ENCODE peak calls at places on chromosome 17, in six cellular contexts. E is COR-L47; J is HTR-8/SVneo; M is central memory CD4-positive, alpha-beta T cell; A is kidney tubule cell; F is HEK293T. G is an unnamed sample.

GRCh38 chr17:7476951-7477350 is 2.5 kb downstream of the ZBTB4 start:
- DNase-seq in J (no peak), A (no peak), F (no peak), E (no peak), M (no peak), G (no peak)

GRCh38 chr17:81804559-81805399 is 829 bp downstream of the GCGR start:
- DNase-seq in J (no peak), A (no peak), E (no peak), M (no peak), F (no peak), G (no peak)

GRCh38 chr17:8275421-8276290 is 12.8 kb upstream of the RANGRF start:
- DNase-seq in M (no peak), J (no peak), E (no peak), F (no peak), A (no peak), G (no peak)

GRCh38 chr17:2090804-2091534 is 36.1 kb downstream of the HIC1 start:
- DNase-seq in A (peak; percentile 85), J (peak; percentile 94), M (no peak), F (peak; percentile 58), E (no peak), G (no peak)

GRCh38 chr17:50199651-50200446 is 1.6 kb downstream of the COL1A1 start:
- DNase-seq in A (peak; percentile 94), J (peak; percentile 92), F (peak; percentile 94), E (peak; percentile 66), M (peak; percentile 83), G (peak; percentile 90)

GRCh38 chr17:42403150-42403549 is 14.9 kb upstream of the STAT3 start:
- DNase-seq in F (no peak), M (no peak), E (no peak), J (no peak), A (no peak), G (no peak)

GRCh38 chr17:15392326-15392739 is 50.9 kb upstream of the TEKT3 start:
- DNase-seq in F (no peak), E (no peak), A (peak; percentile 73), J (peak; percentile 56), M (no peak), G (no peak)

GRCh38 chr17:16872836-16873653 is 98.9 kb downstream of the TNFRSF13B start:
- DNase-seq in E (peak; percentile 8), M (no peak), J (peak; percentile 67), F (peak; percentile 77), A (peak; percentile 41), G (no peak)

GRCh38 chr17:34024303-34025178 is 230.5 kb upstream of the CCL2 start:
- DNase-seq in E (no peak), F (no peak), M (no peak), A (no peak), J (no peak), G (no peak)

GRCh38 chr17:19354123-19354522 is 8.4 kb downstream of the B9D1 start:
- DNase-seq in J (peak; percentile 97), F (no peak), M (no peak), E (no peak), A (peak; percentile 77), G (no peak)

GRCh38 chr17:34201767-34202166 is 53.3 kb upstream of the CCL2 start:
- DNase-seq in E (no peak), F (no peak), M (no peak), A (no peak), J (no peak), G (no peak)

GRCh38 chr17:81656835-81657234 is 493 bp upstream of the PDE6G start:
- DNase-seq in A (no peak), M (no peak), F (no peak), E (no peak), J (no peak), G (no peak)

GRCh38 chr17:42548070-42548837 is 4.5 kb upstream of the HSD17B1 start:
- DNase-seq in A (peak; percentile 84), F (no peak), J (peak; percentile 54), M (peak; percentile 69), E (peak; percentile 77), G (no peak)

GRCh38 chr17:78925662-78926555 is 722 bp upstream of the TIMP2 start:
- DNase-seq in J (peak; percentile 75), F (peak; percentile 41), A (no peak), E (no peak), M (no peak), G (peak; percentile 41)

GRCh38 chr17:73786286-73786743 is 142.1 kb upstream of the SDK2 start:
- DNase-seq in A (peak; percentile 58), F (no peak), M (no peak), E (no peak), J (no peak), G (peak; percentile 38)

GRCh38 chr17:39212841-39213480 is 12.8 kb downstream of the STAC2 start:
- DNase-seq in E (no peak), A (no peak), J (no peak), M (no peak), F (no peak), G (no peak)

GRCh38 chr17:16987830-16988601 is 16.1 kb upstream of the TNFRSF13B start:
- DNase-seq in J (peak; percentile 76), E (no peak), A (peak; percentile 88), F (no peak), M (peak; percentile 43), G (no peak)

GRCh38 chr17:20114466-20114865 is 105.3 kb downstream of the SPECC1 start:
- DNase-seq in A (no peak), J (no peak), F (no peak), M (no peak), E (no peak), G (no peak)

GRCh38 chr17:56908061-56908542 is 5.7 kb downstream of the TRIM25 start:
- DNase-seq in M (peak; percentile 17), A (peak; percentile 72), F (no peak), E (no peak), J (no peak), G (no peak)

GRCh38 chr17:73592531-73592961 is 51.7 kb downstream of the SDK2 start:
- DNase-seq in E (no peak), J (no peak), A (no peak), M (no peak), F (no peak), G (no peak)

GRCh38 chr17:68455756-68456528 is 1.4 kb downstream of the WIPI1 start:
- DNase-seq in M (no peak), E (peak; percentile 83), A (peak; percentile 86), F (no peak), J (peak; percentile 41), G (peak; percentile 68)

GRCh38 chr17:45150911-45151809 is 2.9 kb downstream of the HEXIM1 start:
- DNase-seq in F (no peak), E (no peak), J (no peak), A (no peak), M (no peak), G (no peak)

GRCh38 chr17:5225668-5226457 is 8.8 kb downstream of the SCIMP start:
- DNase-seq in F (no peak), M (no peak), A (no peak), J (no peak), E (no peak), G (no peak)

GRCh38 chr17:72498671-72499210 is 377.9 kb downstream of the SOX9 start:
- DNase-seq in A (no peak), J (no peak), E (peak; percentile 33), M (no peak), F (no peak), G (no peak)

GRCh38 chr17:74532115-74532514 is 840 bp upstream of the CD300LB start:
- DNase-seq in A (no peak), F (no peak), J (no peak), E (no peak), M (no peak), G (no peak)

GRCh38 chr17:34299918-34300600 is 14.5 kb downstream of the CCL11 start:
- DNase-seq in E (no peak), F (no peak), J (no peak), M (no peak), A (peak; percentile 63), G (no peak)

GRCh38 chr17:8001976-8002645 is at the start of gene GUCY2D:
- DNase-seq in J (no peak), E (no peak), M (no peak), F (no peak), A (no peak), G (no peak)

GRCh38 chr17:3639981-3640596 is 3.5 kb downstream of the CTNS start:
- DNase-seq in F (no peak), J (no peak), E (no peak), M (no peak), A (no peak), G (no peak)

GRCh38 chr17:77191266-77191665 is 50.5 kb downstream of the SEC14L1 start:
- DNase-seq in F (no peak), M (no peak), E (peak; percentile 21), J (no peak), A (no peak), G (peak; percentile 25)

GRCh38 chr17:82351713-82352488 is 7.1 kb upstream of the TEX19 start:
- DNase-seq in A (peak; percentile 86), J (peak; percentile 81), M (peak; percentile 75), E (peak; percentile 86), F (peak; percentile 87), G (peak; percentile 83)

GRCh38 chr17:50028207-50029120 is 27.4 kb upstream of the ITGA3 start:
- DNase-seq in A (peak; percentile 99), M (no peak), F (no peak), J (peak; percentile 94), E (no peak), G (no peak)

GRCh38 chr17:11273596-11273995 is 32.6 kb downstream of the SHISA6 start:
- DNase-seq in M (no peak), A (no peak), F (no peak), E (no peak), J (no peak), G (no peak)

GRCh38 chr17:2056221-2057129 is 1.6 kb downstream of the HIC1 start:
- DNase-seq in M (peak; percentile 55), E (no peak), A (no peak), F (no peak), J (no peak), G (no peak)

GRCh38 chr17:44794699-44795413 is 35.2 kb downstream of the GJC1 start:
- DNase-seq in M (no peak), F (no peak), A (peak; percentile 99), E (no peak), J (peak; percentile 87), G (no peak)

GRCh38 chr17:67050066-67050465 is 5.7 kb downstream of the CACNG1 start:
- DNase-seq in J (no peak), A (no peak), M (no peak), E (no peak), F (no peak), G (no peak)